ENCODE peak calls at places on chromosomes 2 and 18, in seven cellular contexts. Y, B, S, J, T, K and X are unnamed samples.

GRCh38 chr2:237687666-237688065 is 60.3 kb downstream of the LRRFIP1 start:
- DNase-seq in J (peak), S (peak), K (peak), B (peak), Y (peak), T (peak), X (peak)

GRCh38 chr2:141384676-141385075 is 746.1 kb downstream of the LRP1B start:
- DNase-seq in K (no peak), B (no peak), J (peak), S (no peak), Y (no peak), T (peak), X (peak)

GRCh38 chr2:96839288-96839874 is 4.4 kb downstream of the ANKRD23 start:
- DNase-seq in K (peak), T (no peak), S (peak), B (no peak), Y (peak), J (no peak), X (no peak)

GRCh38 chr18:30234755-30235154 is 807.8 kb downstream of the DSC3 start:
- DNase-seq in S (no peak), K (no peak), B (no peak), Y (no peak), T (no peak), J (no peak), X (no peak)

GRCh38 chr2:112648081-112648480 is 2.3 kb downstream of the SLC20A1 start:
- DNase-seq in K (no peak), B (no peak), J (no peak), S (no peak), Y (no peak), T (no peak), X (peak)

GRCh38 chr2:24821433-24821891 is 28.2 kb downstream of the CENPO start:
- DNase-seq in S (no peak), J (no peak), T (no peak), B (no peak), Y (no peak), K (no peak), X (no peak)

GRCh38 chr18:21408681-21409080 is 166.6 kb downstream of the GREB1L start:
- DNase-seq in J (no peak), B (no peak), Y (no peak), S (no peak), K (no peak), T (no peak), X (no peak)

GRCh38 chr2:224883700-224884099 is 158.6 kb downstream of the DOCK10 start:
- DNase-seq in T (no peak), B (no peak), Y (no peak), S (no peak), J (no peak), K (no peak), X (no peak)

GRCh38 chr2:210443527-210443926 is 33.0 kb downstream of the LANCL1 start:
- DNase-seq in S (no peak), Y (no peak), B (no peak), K (no peak), J (no peak), T (no peak), X (no peak)

GRCh38 chr2:15160602-15161001 is 400.5 kb downstream of the NBAS start:
- DNase-seq in S (no peak), J (no peak), Y (no peak), B (no peak), T (no peak), K (no peak), X (no peak)

GRCh38 chr18:62131305-62131909 is 55.4 kb downstream of the PIGN start:
- DNase-seq in J (peak), T (peak), K (peak), B (peak), S (peak), Y (peak), X (peak)

GRCh38 chr2:241354668-241355658 is 1.1 kb upstream of the FARP2 start:
- DNase-seq in T (peak), J (peak), B (peak), Y (peak), S (peak), K (peak), X (peak)

GRCh38 chr2:120563616-120564015 is 172.1 kb upstream of the GLI2 start:
- DNase-seq in S (no peak), Y (no peak), B (no peak), K (no peak), J (no peak), T (no peak), X (no peak)

GRCh38 chr2:102764083-102764482 is 2.3 kb downstream of the TMEM182 start:
- DNase-seq in T (no peak), B (no peak), K (no peak), J (no peak), S (no peak), Y (no peak), X (peak)

GRCh38 chr2:88603146-88603545 is 24.1 kb downstream of the EIF2AK3 start:
- DNase-seq in Y (no peak), K (no peak), T (peak), J (peak), B (peak), S (no peak), X (peak)

GRCh38 chr2:152861349-152861942 is 143.0 kb downstream of the ARL6IP6 start:
- DNase-seq in S (peak), T (no peak), J (peak), B (peak), K (no peak), Y (peak), X (peak)

GRCh38 chr2:129806985-129807384 is 172.5 kb upstream of the RAB6C start:
- DNase-seq in B (no peak), Y (no peak), J (no peak), S (no peak), T (no peak), K (no peak), X (no peak)

GRCh38 chr2:241841181-241842066 is 17.3 kb downstream of the PDCD1 start:
- DNase-seq in J (no peak), Y (peak), T (no peak), K (no peak), S (no peak), B (no peak), X (no peak)

GRCh38 chr2:158746488-158746887 is 48.6 kb upstream of the DAPL1 start:
- DNase-seq in T (no peak), J (no peak), S (no peak), Y (no peak), K (no peak), B (no peak), X (no peak)

GRCh38 chr2:25377822-25378421 is 36.2 kb upstream of the DNMT3A start:
- DNase-seq in Y (peak), T (no peak), J (no peak), B (no peak), K (no peak), S (no peak), X (no peak)

GRCh38 chr2:151826737-151827157 is 1.5 kb downstream of the ARL5A start:
- DNase-seq in T (no peak), S (peak), B (no peak), J (peak), K (no peak), Y (no peak), X (peak)

GRCh38 chr18:53219853-53220252 is 879.9 kb downstream of the DCC start:
- DNase-seq in J (no peak), K (no peak), B (no peak), S (no peak), T (no peak), Y (no peak), X (no peak)

GRCh38 chr2:58535182-58535581 is 294.1 kb upstream of the FANCL start:
- DNase-seq in S (no peak), T (no peak), Y (no peak), B (no peak), J (no peak), K (no peak), X (no peak)

GRCh38 chr2:100757621-100758394 is 62.1 kb upstream of the NPAS2 start:
- DNase-seq in S (no peak), T (no peak), K (no peak), J (peak), Y (no peak), B (peak), X (peak)

GRCh38 chr18:75369026-75369425 is 58.5 kb downstream of the SMIM21 start:
- DNase-seq in J (no peak), K (no peak), Y (no peak), B (no peak), S (no peak), T (no peak), X (no peak)

GRCh38 chr2:114727012-114727411 is 284.6 kb downstream of the DPP10 start:
- DNase-seq in T (no peak), Y (no peak), S (no peak), B (no peak), J (no peak), K (no peak), X (no peak)